ENCODE peak calls at places on chromosomes 13 and 19, in ten cellular contexts. W is NT2/D1, N is AG09309, G is spleen, X is ascending aorta, S is cardiac fibroblast, L is heart right ventricle, T is Peyer's patch, U is fibroblast of mammary gland, Q is aorta. I is an unnamed sample.

GRCh38 chr13:54415753-54416366 is 1387.2 kb downstream of the OLFM4 start:
- DNase-seq in W (no peak), N (no peak), G (no peak), X (no peak), S (no peak), L (no peak), T (no peak), U (no peak), Q (no peak), I (no peak)

GRCh38 chr13:49690133-49690989 is 925 bp downstream of the EBPL start:
- DNase-seq in W (no peak), N (no peak), G (no peak), X (no peak), S (peak; percentile 55), L (no peak), T (no peak), U (peak; percentile 59), Q (no peak), I (peak; percentile 60)

GRCh38 chr19:8609210-8610040 is 1.1 kb downstream of the ADAMTS10 start:
- DNase-seq in W (no peak), N (no peak), G (no peak), X (peak; percentile 87), S (peak; percentile 71), L (peak; percentile 72), T (peak; percentile 26), U (peak; percentile 35), Q (peak; percentile 90), I (peak; percentile 81)

GRCh38 chr19:53019684-53020083 is 6.0 kb downstream of the ERVV-1 start:
- DNase-seq in W (no peak), N (no peak), G (no peak), X (no peak), S (peak; percentile 43), L (no peak), T (no peak), U (no peak), Q (no peak), I (no peak)

GRCh38 chr19:38657633-38658222 is 10.3 kb downstream of the ACTN4 start:
- DNase-seq in W (no peak), N (peak; percentile 74), G (no peak), X (no peak), S (peak; percentile 91), L (no peak), T (no peak), U (peak; percentile 90), Q (no peak), I (peak; percentile 95)

GRCh38 chr19:13689050-13689449 is 75.3 kb upstream of the MRI1 start:
- DNase-seq in W (peak; percentile 39), N (no peak), G (no peak), X (no peak), S (peak; percentile 53), L (no peak), T (no peak), U (peak; percentile 40), Q (no peak), I (peak; percentile 10)

GRCh38 chr19:58409010-58409790 is 751 bp downstream of the ZNF584 start:
- DNase-seq in W (no peak), N (no peak), G (no peak), X (no peak), S (no peak), L (peak; percentile 33), T (no peak), U (peak; percentile 35), Q (peak; percentile 56), I (no peak)

GRCh38 chr19:39332293-39332692 is 3.5 kb downstream of the GMFG start:
- DNase-seq in W (no peak), N (no peak), G (no peak), X (no peak), S (no peak), L (no peak), T (no peak), U (no peak), Q (peak; percentile 20), I (no peak)

GRCh38 chr19:55376381-55376933 is at the start of gene TMEM190:
- DNase-seq in W (no peak), N (no peak), G (no peak), X (no peak), S (no peak), L (no peak), T (no peak), U (no peak), Q (no peak), I (no peak)

GRCh38 chr19:55373318-55373992 is 3.2 kb upstream of the TMEM190 start:
- DNase-seq in W (no peak), N (no peak), G (no peak), X (no peak), S (no peak), L (no peak), T (no peak), U (no peak), Q (no peak), I (no peak)

GRCh38 chr19:55373993-55374757 is 2.5 kb upstream of the TMEM190 start:
- DNase-seq in W (no peak), N (no peak), G (no peak), X (no peak), S (no peak), L (no peak), T (no peak), U (peak; percentile 44), Q (no peak), I (no peak)

GRCh38 chr19:55379161-55379560 is 2.5 kb downstream of the TMEM190 start:
- DNase-seq in W (no peak), N (no peak), G (no peak), X (no peak), S (no peak), L (no peak), T (no peak), U (no peak), Q (no peak), I (no peak)

GRCh38 chr19:55377356-55378131 is 918 bp downstream of the TMEM190 start:
- DNase-seq in W (no peak), N (no peak), G (no peak), X (no peak), S (no peak), L (no peak), T (no peak), U (no peak), Q (no peak), I (no peak)
- H3K4me3 ChIP-seq in W (no peak overlapping the region), N (no peak overlapping the region), G (no peak overlapping the region), X (no peak overlapping the region), S (no peak overlapping the region), L (no peak overlapping the region), T (no peak overlapping the region), U (no peak overlapping the region), Q (no peak overlapping the region), I (no peak overlapping the region)

DNA sequence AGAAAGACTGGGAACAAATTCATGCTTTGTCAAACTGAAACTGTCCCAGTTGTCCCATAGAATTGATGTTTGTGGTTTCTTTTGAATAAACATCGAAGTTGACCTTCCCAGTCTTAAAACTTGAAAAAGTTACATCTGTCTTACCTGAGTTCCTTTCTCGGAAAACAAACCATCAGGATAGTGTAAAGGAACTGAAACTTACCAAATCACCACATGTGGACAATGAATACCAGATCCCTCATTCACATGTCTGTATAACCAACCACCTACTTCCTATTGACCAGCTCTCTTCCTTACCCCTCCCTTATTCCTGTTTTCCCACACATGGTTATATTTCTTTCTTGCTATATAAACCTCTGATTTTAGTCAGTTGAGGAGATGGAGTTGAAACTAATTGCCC is 791.7 kb upstream of the PCDH20 start:
- DNase-seq in W (no peak), N (no peak), G (no peak), X (no peak), S (no peak), L (no peak), T (no peak), U (no peak), Q (no peak), I (no peak)
- H3K4me3 ChIP-seq in W (no peak overlapping the region), N (no peak overlapping the region), G (no peak overlapping the region), X (no peak overlapping the region), S (no peak overlapping the region), L (no peak overlapping the region), T (no peak overlapping the region), U (no peak overlapping the region), Q (no peak overlapping the region), I (no peak overlapping the region)

GRCh38 chr13:22761709-22762108 is 419.1 kb upstream of the SGCG start:
- DNase-seq in W (no peak), N (no peak), G (no peak), X (no peak), S (no peak), L (no peak), T (no peak), U (no peak), Q (no peak), I (no peak)
- H3K4me3 ChIP-seq in W (no peak overlapping the region), N (no peak overlapping the region), G (no peak overlapping the region), X (no peak overlapping the region), S (no peak overlapping the region), L (no peak overlapping the region), T (no peak overlapping the region), U (no peak overlapping the region), Q (no peak overlapping the region), I (no peak overlapping the region)

GRCh38 chr19:50667759-50668231 is 18.6 kb downstream of the C19orf81 start:
- DNase-seq in W (no peak), N (no peak), G (no peak), X (no peak), S (no peak), L (no peak), T (no peak), U (no peak), Q (no peak), I (no peak)

GRCh38 chr19:50670102-50670380 is 20.8 kb downstream of the C19orf81 start:
- DNase-seq in W (no peak), N (no peak), G (no peak), X (no peak), S (no peak), L (no peak), T (no peak), U (no peak), Q (no peak), I (no peak)

GRCh38 chr19:50669319-50670101 is 20.3 kb downstream of the C19orf81 start:
- DNase-seq in W (no peak), N (no peak), G (no peak), X (no peak), S (peak; percentile 35), L (no peak), T (no peak), U (peak; percentile 23), Q (no peak), I (no peak)

GRCh38 chr19:50667177-50667758 is 18.0 kb downstream of the C19orf81 start:
- DNase-seq in W (no peak), N (no peak), G (no peak), X (no peak), S (no peak), L (no peak), T (no peak), U (no peak), Q (no peak), I (no peak)

DNA sequence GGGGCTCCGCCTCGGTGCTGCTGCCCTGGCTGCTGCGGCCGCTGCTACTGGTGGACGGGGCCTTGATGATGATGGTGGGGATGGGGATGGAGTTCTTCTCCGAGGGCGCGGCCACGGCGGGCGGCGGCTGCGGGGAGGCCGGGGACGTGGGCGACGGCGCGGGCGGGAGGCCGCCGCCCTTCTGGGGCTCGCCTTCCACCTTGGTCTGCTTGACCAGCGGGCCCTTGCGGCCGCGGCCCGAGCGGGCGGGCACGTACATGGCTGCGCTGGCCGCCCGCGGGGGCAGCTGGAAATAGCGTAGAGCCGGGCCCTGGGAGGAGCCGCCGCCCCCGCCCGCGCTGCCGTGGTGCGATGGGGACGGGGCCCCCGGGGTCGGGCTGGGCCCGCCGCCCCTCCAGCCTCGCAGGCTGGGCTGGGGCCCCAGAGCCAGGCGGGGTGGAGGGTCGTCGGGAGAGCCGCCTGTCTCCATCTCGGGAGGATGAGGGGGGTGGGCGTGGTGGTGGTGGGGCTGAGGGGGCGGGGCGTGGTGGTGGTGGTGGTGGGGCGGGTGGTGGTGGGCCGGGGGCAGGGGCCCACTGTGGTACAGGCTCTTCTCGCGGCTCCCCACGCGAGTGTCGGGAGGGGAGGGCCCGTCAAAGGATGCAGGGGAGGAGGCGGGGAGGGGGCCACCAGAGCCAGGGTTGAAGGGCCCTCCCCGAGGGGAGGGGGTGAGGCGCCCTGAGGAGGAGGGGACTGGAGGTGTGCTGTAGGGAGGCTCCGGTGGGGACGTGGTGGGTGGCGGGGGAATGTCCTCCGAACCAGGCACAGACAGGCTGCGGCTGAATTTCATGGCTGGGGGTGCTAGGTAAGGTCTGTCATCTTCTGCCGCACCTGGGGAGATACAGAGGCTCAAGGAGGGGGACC is 19.4 kb downstream of the C19orf81 start:
- DNase-seq in W (no peak), N (no peak), G (no peak), X (no peak), S (no peak), L (no peak), T (no peak), U (no peak), Q (no peak), I (no peak)
- H3K4me3 ChIP-seq in W (peak overlapping the region; percentile 24), N (no peak overlapping the region), G (no peak overlapping the region), X (no peak overlapping the region), S (no peak overlapping the region), L (no peak overlapping the region), T (no peak overlapping the region), U (no peak overlapping the region), Q (no peak overlapping the region), I (no peak overlapping the region)